ENCODE peak calls at places on chromosomes 16 and 17, in seven cellular contexts. O is AG09319; V is fibroblast of mammary gland; T is CD8-positive, alpha-beta T cell; A is fibroblast of lung; K is astrocyte of the cerebellum; I is AG09309. N is an unnamed sample.

GRCh38 chr16:30017277-30017656 is 5.7 kb upstream of the C16orf92 start:
- DNase-seq in O (no peak), V (no peak), T (no peak), A (no peak), K (no peak), I (no peak), N (no peak)

GRCh38 chr16:46896314-46896968 is 12.3 kb downstream of the GPT2 start:
- DNase-seq in O (no peak), V (peak), T (no peak), A (peak), K (no peak), I (no peak), N (no peak)

GRCh38 chr17:879546-879945 is 97.4 kb downstream of the MRM3 start:
- DNase-seq in O (no peak), V (peak), T (peak), A (peak), K (peak), I (no peak), N (peak)

GRCh38 chr16:67481561-67482259 is 753 bp upstream of the ATP6V0D1 start:
- DNase-seq in O (no peak), V (peak), T (peak), A (peak), K (no peak), I (no peak), N (no peak)

GRCh38 chr17:53900951-53901350 is 78.2 kb downstream of the KIF2B start:
- DNase-seq in O (no peak), V (no peak), T (no peak), A (no peak), K (no peak), I (no peak), N (no peak)

GRCh38 chr17:80793851-80794267 is 197.8 kb upstream of the CHMP6 start:
- DNase-seq in O (no peak), V (peak), T (no peak), A (peak), K (no peak), I (no peak), N (no peak)

GRCh38 chr16:35908942-35909341 is 2449.5 kb downstream of the TP53TG3F start:
- DNase-seq in O (no peak), V (no peak), T (no peak), A (no peak), K (no peak), I (no peak), N (no peak)

GRCh38 chr16:30783280-30784109 is 3.5 kb downstream of the ZNF629 start:
- DNase-seq in O (no peak), V (no peak), T (no peak), A (no peak), K (no peak), I (no peak), N (no peak)

GRCh38 chr17:83080641-83081560 is 1.5 kb downstream of the METRNL start:
- DNase-seq in O (no peak), V (no peak), T (peak), A (peak), K (no peak), I (no peak), N (no peak)

GRCh38 chr17:60127068-60128064 is 22.4 kb upstream of the CA4 start:
- DNase-seq in O (no peak), V (no peak), T (no peak), A (no peak), K (no peak), I (no peak), N (no peak)

GRCh38 chr16:73527191-73527590 is 479.3 kb upstream of the ZFHX3 start:
- DNase-seq in O (no peak), V (no peak), T (no peak), A (no peak), K (no peak), I (no peak), N (no peak)

GRCh38 chr17:29393451-29393850 is 3.3 kb downstream of the TAOK1 start:
- DNase-seq in O (no peak), V (peak), T (no peak), A (peak), K (no peak), I (no peak), N (no peak)

GRCh38 chr17:43902190-43902589 is 5.1 kb downstream of the MPP2 start:
- DNase-seq in O (no peak), V (no peak), T (no peak), A (no peak), K (no peak), I (no peak), N (no peak)

GRCh38 chr16:72023962-72024361 is 15.4 kb downstream of the DHODH start:
- DNase-seq in O (no peak), V (no peak), T (no peak), A (no peak), K (no peak), I (no peak), N (no peak)

GRCh38 chr17:68346448-68346847 is 55.2 kb downstream of the ARSG start:
- DNase-seq in O (no peak), V (no peak), T (peak), A (no peak), K (no peak), I (no peak), N (no peak)

GRCh38 chr17:74767111-74767516 is 9.0 kb downstream of the NAT9 start:
- DNase-seq in O (no peak), V (no peak), T (no peak), A (no peak), K (no peak), I (no peak), N (no peak)

GRCh38 chr16:307691-308312 is 24.8 kb downstream of the PDIA2 start:
- DNase-seq in O (no peak), V (no peak), T (no peak), A (no peak), K (no peak), I (no peak), N (no peak)

GRCh38 chr16:81158964-81159363 is 62.8 kb upstream of the GCSH start:
- DNase-seq in O (no peak), V (no peak), T (no peak), A (no peak), K (no peak), I (no peak), N (no peak)

GRCh38 chr17:63847525-63848249 is 5.2 kb upstream of the SMARCD2 start:
- DNase-seq in O (no peak), V (no peak), T (no peak), A (no peak), K (no peak), I (no peak), N (no peak)

GRCh38 chr16:19503461-19504075 is 18.3 kb downstream of the GDE1 start:
- DNase-seq in O (no peak), V (no peak), T (no peak), A (no peak), K (no peak), I (no peak), N (no peak)

GRCh38 chr16:67666538-67667433 is at the start of the genes C16orf86 and ENKD1:
- DNase-seq in O (peak), V (peak), T (peak), A (peak), K (peak), I (no peak), N (peak)

GRCh38 chr16:17063156-17063555 is 407.6 kb downstream of the XYLT1 start:
- DNase-seq in O (no peak), V (no peak), T (no peak), A (no peak), K (no peak), I (no peak), N (no peak)

GRCh38 chr16:69399361-69399760 is 13.6 kb upstream of the TERF2 start:
- DNase-seq in O (no peak), V (peak), T (no peak), A (peak), K (no peak), I (no peak), N (no peak)

GRCh38 chr17:71192848-71193247 is 928.0 kb upstream of the SOX9 start:
- DNase-seq in O (no peak), V (no peak), T (no peak), A (peak), K (no peak), I (no peak), N (no peak)

GRCh38 chr16:30805056-30805369 is 18.0 kb upstream of the ZNF629 start:
- DNase-seq in O (no peak), V (no peak), T (no peak), A (no peak), K (no peak), I (no peak), N (no peak)

GRCh38 chr17:6701719-6702118 is 11.4 kb downstream of the SLC13A5 start:
- DNase-seq in O (no peak), V (peak), T (no peak), A (no peak), K (no peak), I (no peak), N (no peak)

GRCh38 chr17:17058304-17058703 is 16.0 kb downstream of the MPRIP start:
- DNase-seq in O (no peak), V (no peak), T (no peak), A (no peak), K (no peak), I (no peak), N (no peak)

GRCh38 chr16:87636741-87637140 is 34.4 kb downstream of the JPH3 start:
- DNase-seq in O (no peak), V (no peak), T (no peak), A (no peak), K (no peak), I (no peak), N (no peak)
- TF ChIP-seq CTCF in O (no peak), V (no peak), T (no peak), A (no peak), K (no peak), I (no peak), N (no peak)

GRCh38 chr17:57670769-57671545 is 74.1 kb downstream of the CCDC182 start:
- DNase-seq in O (no peak), V (no peak), T (no peak), A (no peak), K (no peak), I (no peak), N (no peak)

GRCh38 chr17:57671546-57672204 is 73.4 kb downstream of the CCDC182 start:
- DNase-seq in O (peak), V (peak), T (peak), A (peak), K (peak), I (peak), N (peak)

GRCh38 chr17:57672971-57673370 is 72.1 kb downstream of the CCDC182 start:
- DNase-seq in O (no peak), V (no peak), T (no peak), A (no peak), K (no peak), I (no peak), N (no peak)

GRCh38 chr17:57669671-57670529 is 75.2 kb downstream of the CCDC182 start:
- DNase-seq in O (no peak), V (no peak), T (no peak), A (no peak), K (no peak), I (no peak), N (no peak)

DNA sequence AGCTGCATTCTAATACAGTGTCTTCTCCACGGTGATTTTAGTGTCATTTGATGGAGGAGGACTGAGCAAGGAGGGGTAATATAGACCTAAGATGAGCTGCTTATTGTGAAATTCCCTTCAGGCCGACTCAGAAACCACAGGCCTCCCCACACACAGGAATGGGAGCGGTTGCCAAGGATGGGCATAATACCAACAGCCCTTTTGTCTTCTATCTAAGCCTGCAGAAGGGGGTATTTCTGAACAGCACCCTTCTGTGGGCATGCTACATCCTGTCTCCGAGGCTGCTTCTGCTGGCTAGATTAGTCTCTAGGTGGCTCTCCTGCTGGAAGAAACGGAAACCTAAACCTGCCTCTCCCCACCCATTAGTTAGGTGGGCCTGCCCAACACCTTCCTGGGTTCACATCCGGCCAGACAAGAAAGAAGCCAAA is 72.9 kb downstream of the CCDC182 start:
- DNase-seq in O (peak), V (peak), T (peak), A (no peak), K (peak), I (peak), N (peak)
- TF ChIP-seq CTCF in O (no peak), V (no peak), T (peak), A (no peak), K (no peak), I (no peak), N (no peak)

DNA sequence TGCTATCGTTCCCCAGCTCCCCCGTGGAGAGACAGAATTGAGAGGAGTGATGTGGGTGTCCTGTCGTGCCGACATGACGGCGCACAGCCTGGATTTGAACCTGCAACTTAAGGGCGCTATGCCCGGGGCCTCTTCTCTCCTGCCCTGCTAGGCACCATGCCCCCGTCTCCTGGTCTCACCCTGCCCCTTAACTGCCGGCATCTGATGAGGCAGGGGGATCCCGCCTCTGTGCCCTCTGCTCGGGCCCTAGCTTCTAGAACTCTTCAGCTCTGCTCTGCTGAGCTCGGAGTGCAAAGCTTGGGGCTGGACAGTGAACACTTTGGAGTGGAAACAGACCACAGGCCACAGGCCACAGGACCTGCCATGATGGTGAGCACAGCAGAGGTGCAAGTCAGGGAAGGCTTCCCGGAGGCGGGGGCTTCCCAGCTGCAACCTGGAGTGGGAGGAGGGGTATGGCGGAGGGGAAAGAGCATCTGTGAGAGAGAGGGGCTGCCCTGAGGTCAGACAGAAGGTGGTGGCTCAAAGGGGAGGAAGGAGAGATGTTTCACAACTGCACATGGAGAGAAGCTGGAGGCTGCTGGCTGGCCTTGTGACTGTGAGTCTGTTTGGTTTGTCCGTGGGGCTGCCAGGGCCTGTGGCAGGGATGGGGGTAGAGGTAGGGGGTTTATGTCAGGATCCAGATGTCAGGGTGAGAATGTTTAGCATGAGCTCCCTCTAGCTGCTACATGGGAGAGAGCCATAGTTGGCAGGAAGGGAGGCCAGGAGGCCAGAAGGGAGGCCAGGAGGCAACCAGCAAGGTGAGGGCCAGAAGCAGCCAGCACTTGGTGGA is 107.8 kb downstream of the CRLF3 start:
- DNase-seq in O (no peak), V (peak), T (no peak), A (peak), K (no peak), I (no peak), N (no peak)
- TF ChIP-seq CTCF in O (no peak), V (peak), T (no peak), A (peak), K (peak), I (peak), N (peak)

GRCh38 chr17:77811521-77811920 is 147.0 kb upstream of the TNRC6C start:
- DNase-seq in O (no peak), V (peak), T (no peak), A (no peak), K (no peak), I (no peak), N (no peak)

GRCh38 chr17:77819497-77819896 is 139.0 kb upstream of the TNRC6C start:
- DNase-seq in O (no peak), V (no peak), T (no peak), A (no peak), K (no peak), I (no peak), N (no peak)

GRCh38 chr17:77817953-77818352 is 140.6 kb upstream of the TNRC6C start:
- DNase-seq in O (no peak), V (no peak), T (no peak), A (no peak), K (peak), I (no peak), N (no peak)

GRCh38 chr17:77814091-77814772 is 144.3 kb upstream of the TNRC6C start:
- DNase-seq in O (no peak), V (no peak), T (no peak), A (no peak), K (no peak), I (no peak), N (no peak)

GRCh38 chr17:77815127-77815905 is 143.2 kb upstream of the TNRC6C start:
- DNase-seq in O (no peak), V (no peak), T (no peak), A (no peak), K (no peak), I (no peak), N (no peak)
- TF ChIP-seq CTCF in O (no peak), V (no peak), T (no peak), A (no peak), K (no peak), I (no peak), N (no peak)

DNA sequence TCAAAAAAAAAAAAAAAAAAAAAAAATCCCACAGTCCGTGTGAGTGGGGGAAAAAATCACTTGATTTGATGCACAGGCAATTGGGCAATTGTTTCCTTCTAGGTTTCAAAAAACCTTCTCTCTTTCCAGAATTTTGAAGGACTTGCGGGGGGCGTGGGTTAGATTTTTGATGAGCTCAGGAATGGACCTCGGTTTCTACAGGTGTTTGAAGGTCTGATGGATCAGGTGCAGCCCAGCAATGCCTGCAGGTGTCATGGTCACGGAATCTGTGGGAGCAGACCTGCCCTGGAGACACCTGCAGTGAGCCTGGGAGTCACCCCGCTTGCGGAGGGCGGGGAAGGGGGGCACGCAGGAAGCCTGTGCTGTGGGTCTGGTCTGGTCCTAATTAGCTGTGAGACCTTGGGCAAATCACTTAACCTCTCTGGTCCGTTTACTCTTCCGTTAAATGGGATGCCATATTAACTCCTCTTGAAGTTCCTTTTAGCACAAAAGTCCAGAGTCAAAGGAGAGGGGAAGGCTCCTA is 174.2 kb downstream of the IRF8 start:
- DNase-seq in O (no peak), V (no peak), T (no peak), A (no peak), K (no peak), I (no peak), N (no peak)
- TF ChIP-seq CTCF in O (no peak), V (no peak), T (peak), A (no peak), K (no peak), I (no peak), N (no peak)

GRCh38 chr16:8899709-8900317 is 17.7 kb downstream of the LITAFD start:
- DNase-seq in O (no peak), V (no peak), T (no peak), A (no peak), K (no peak), I (no peak), N (no peak)
- TF ChIP-seq CTCF in O (no peak), V (no peak), T (no peak), A (no peak), K (no peak), I (no peak), N (no peak)